ENCODE peak calls at places on chromosomes 1 and 21, in five cellular contexts. S, X, C, I and Z are unnamed samples.

GRCh38 chr1:56972971-56973370 is 7.2 kb upstream of the C8B start:
- DNase-seq in S (no peak), X (no peak), C (no peak), I (no peak), Z (no peak)

GRCh38 chr21:21200103-21200938 is 202.1 kb downstream of the NCAM2 start:
- DNase-seq in S (peak; percentile 77), X (no peak), C (no peak), I (no peak), Z (no peak)

GRCh38 chr1:63731117-63732043 is 42.4 kb upstream of the ROR1 start:
- DNase-seq in S (peak; percentile 16), C (no peak), I (no peak), X (peak; percentile 16), Z (no peak)

GRCh38 chr1:163076446-163076845 is 7.3 kb downstream of the RGS4 start:
- DNase-seq in X (no peak), C (no peak), I (no peak), S (no peak), Z (no peak)

GRCh38 chr1:212167098-212167497 is 118.1 kb upstream of the PPP2R5A start:
- DNase-seq in X (no peak), S (peak; percentile 50), I (no peak), C (no peak), Z (no peak)

GRCh38 chr1:241964550-241965241 is 7.1 kb downstream of the BECN2 start:
- DNase-seq in C (no peak), S (peak; percentile 69), I (no peak), X (no peak), Z (no peak)

GRCh38 chr1:23101891-23102688 is 66.6 kb downstream of the LUZP1 start:
- DNase-seq in C (no peak), X (no peak), S (no peak), I (no peak), Z (no peak)

GRCh38 chr1:77636864-77637263 is 45.6 kb downstream of the ZZZ3 start:
- DNase-seq in S (no peak), C (no peak), I (no peak), X (no peak), Z (no peak)

GRCh38 chr1:29521438-29521715 is 285.1 kb downstream of the PTPRU start:
- DNase-seq in X (no peak), S (no peak), C (no peak), I (no peak), Z (no peak)

GRCh38 chr1:22143065-22143514 is at the start of gene WNT4:
- DNase-seq in S (no peak), X (peak; percentile 56), I (peak; percentile 76), C (peak; percentile 12), Z (no peak)

GRCh38 chr1:212466913-212467650 is 34.4 kb downstream of the NENF start:
- DNase-seq in I (no peak), C (no peak), X (peak; percentile 76), S (no peak), Z (no peak)

GRCh38 chr1:94205639-94206038 is 31.7 kb downstream of the ARHGAP29 start:
- DNase-seq in C (no peak), X (no peak), S (no peak), I (no peak), Z (no peak)

GRCh38 chr21:44800971-44801467 is 601 bp downstream of the UBE2G2 start:
- DNase-seq in S (peak; percentile 47), C (no peak), X (no peak), I (peak; percentile 55), Z (no peak)

GRCh38 chr1:117312453-117313138 is 54.7 kb upstream of the MAN1A2 start:
- DNase-seq in C (no peak), X (no peak), I (peak; percentile 26), S (peak; percentile 34), Z (no peak)

GRCh38 chr1:211698161-211699026 is 23.0 kb upstream of the NEK2 start:
- DNase-seq in X (peak; percentile 94), C (peak; percentile 82), S (no peak), I (peak; percentile 95), Z (peak; percentile 65)

GRCh38 chr1:43873851-43874250 is 59.8 kb upstream of the ARTN start:
- DNase-seq in S (no peak), C (no peak), X (no peak), I (no peak), Z (no peak)